ENCODE peak calls at places on chromosomes 16 and 17, in five cellular contexts. W is EL, M is thoracic aorta, C is kidney epithelial cell, J is GDM1. B is an unnamed sample.

GRCh38 chr16:2973081-2973480 is 3.9 kb downstream of the PAQR4 start:
- DNase-seq in W (no peak), M (no peak), C (no peak), J (no peak), B (no peak)

GRCh38 chr16:86513471-86514277 is 3.3 kb downstream of the FOXF1 start:
- DNase-seq in J (no peak), M (no peak), W (no peak), C (no peak), B (no peak)

GRCh38 chr17:16973760-16974540 is 2.0 kb upstream of the TNFRSF13B start:
- DNase-seq in W (no peak), M (no peak), C (no peak), J (no peak), B (no peak)

GRCh38 chr16:89248196-89249005 is 30.9 kb downstream of the ZNF778 start:
- DNase-seq in M (no peak), J (no peak), C (no peak), W (no peak), B (no peak)

GRCh38 chr16:72646615-72647014 is 401.3 kb downstream of the ZFHX3 start:
- DNase-seq in W (no peak), C (no peak), J (no peak), M (no peak), B (no peak)

GRCh38 chr16:592518-593306 is 2.8 kb downstream of the RAB40C start:
- DNase-seq in J (no peak), C (no peak), M (no peak), W (no peak), B (no peak)

GRCh38 chr16:75235721-75236193 is 15.7 kb downstream of the BCAR1 start:
- DNase-seq in M (no peak), W (no peak), C (no peak), J (no peak), B (no peak)

GRCh38 chr16:2206780-2207433 is 1.7 kb downstream of the MLST8 start:
- DNase-seq in C (no peak), M (no peak), J (no peak), W (no peak), B (no peak)

GRCh38 chr17:47877368-47878034 is 18.5 kb upstream of the SP2 start:
- DNase-seq in W (no peak), J (no peak), C (no peak), M (no peak), B (no peak)

GRCh38 chr16:8866118-8866883 is 2.5 kb downstream of the CARHSP1 start:
- DNase-seq in W (no peak), J (no peak), C (no peak), M (no peak), B (no peak)

GRCh38 chr17:38867179-38867994 is 2.5 kb upstream of the LASP1 start:
- DNase-seq in J (peak; percentile 37), C (no peak), M (no peak), W (peak; percentile 81), B (peak; percentile 80)

GRCh38 chr17:40779181-40779909 is 3.0 kb downstream of the KRT27 start:
- DNase-seq in M (no peak), C (no peak), W (no peak), J (no peak), B (no peak)

GRCh38 chr16:88035292-88035691 is 84.1 kb downstream of the BANP start:
- DNase-seq in C (no peak), M (no peak), W (no peak), J (no peak), B (no peak)

GRCh38 chr17:32946375-32947135 is 18.6 kb downstream of the TMEM98 start:
- DNase-seq in C (no peak), M (no peak), J (no peak), W (no peak), B (no peak)

GRCh38 chr17:17682293-17682736 is 1.1 kb downstream of the RAI1 start:
- DNase-seq in C (no peak), M (no peak), J (peak; percentile 28), W (peak; percentile 63), B (no peak)

GRCh38 chr17:987931-988330 is 8.4 kb upstream of the NXN start:
- DNase-seq in W (no peak), M (no peak), J (no peak), C (no peak), B (no peak)

GRCh38 chr16:22933173-22933572 is 119.2 kb downstream of the HS3ST2 start:
- DNase-seq in W (no peak), M (no peak), C (no peak), J (peak; percentile 26), B (no peak)

GRCh38 chr17:40696651-40697072 is 6.9 kb downstream of the KRT24 start:
- DNase-seq in C (no peak), M (no peak), W (no peak), J (no peak), B (no peak)

GRCh38 chr17:17676752-17677151 is 4.5 kb upstream of the RAI1 start:
- DNase-seq in M (no peak), W (no peak), J (no peak), C (no peak), B (no peak)

GRCh38 chr17:51721711-51722110 is 436.8 kb downstream of the CA10 start:
- DNase-seq in W (no peak), C (no peak), M (no peak), J (no peak), B (no peak)

GRCh38 chr17:2905269-2905668 is 109.0 kb downstream of the RAP1GAP2 start:
- DNase-seq in M (no peak), J (peak; percentile 51), W (no peak), C (no peak), B (no peak)

GRCh38 chr17:74775409-74776043 is 619 bp downstream of the NAT9 start:
- DNase-seq in C (no peak), J (no peak), M (no peak), W (no peak), B (no peak)

GRCh38 chr16:59698341-59698979 is 964.3 kb upstream of the GOT2 start:
- DNase-seq in M (no peak), W (peak; percentile 64), C (no peak), J (no peak), B (no peak)

GRCh38 chr17:37671028-37671812 is 28.0 kb upstream of the DDX52 start:
- DNase-seq in J (no peak), W (no peak), M (no peak), C (no peak), B (no peak)

GRCh38 chr17:68539536-68540469 is 27.6 kb downstream of the PRKAR1A start:
- DNase-seq in W (peak; percentile 10), J (no peak), C (no peak), M (no peak), B (no peak)

GRCh38 chr17:14294876-14295275 is 6.0 kb upstream of the HS3ST3B1 start:
- DNase-seq in M (no peak), J (no peak), W (no peak), C (no peak), B (no peak)

GRCh38 chr17:71438631-71439146 is 682.1 kb upstream of the SOX9 start:
- DNase-seq in C (peak; percentile 98), J (no peak), M (no peak), W (peak; percentile 98), B (no peak)

GRCh38 chr17:29131814-29132682 is 48.1 kb downstream of the MYO18A start:
- DNase-seq in C (no peak), W (peak; percentile 94), J (no peak), M (peak; percentile 52), B (no peak)

GRCh38 chr17:77546772-77547201 is 406.0 kb downstream of the SEC14L1 start:
- DNase-seq in M (no peak), W (no peak), J (no peak), C (no peak), B (no peak)

GRCh38 chr17:43820759-43821158 is 12.2 kb downstream of the MPP3 start:
- DNase-seq in C (no peak), J (no peak), M (no peak), W (no peak), B (no peak)

GRCh38 chr17:42866631-42867575 is 15.9 kb downstream of the AOC3 start:
- DNase-seq in M (no peak), J (no peak), C (no peak), W (no peak), B (no peak)

GRCh38 chr16:3461120-3461519 is 17.6 kb downstream of the NAA60 start:
- DNase-seq in M (no peak), W (no peak), J (peak; percentile 9), C (no peak), B (no peak)

GRCh38 chr16:88505405-88506082 is 52.5 kb downstream of the ZFPM1 start:
- DNase-seq in C (no peak), J (no peak), W (peak; percentile 10), M (no peak), B (no peak)

GRCh38 chr17:66749217-66749832 is 85.6 kb upstream of the CACNG5 start:
- DNase-seq in W (no peak), C (no peak), J (no peak), M (no peak), B (no peak)

GRCh38 chr16:29899516-29900101 is at the start of gene SEZ6L2:
- DNase-seq in J (no peak), M (no peak), W (peak; percentile 95), C (peak; percentile 85), B (no peak)

GRCh38 chr17:8997994-8998628 is 23.2 kb upstream of the NTN1 start:
- DNase-seq in C (no peak), W (peak; percentile 61), J (peak; percentile 10), M (no peak), B (no peak)

GRCh38 chr17:2796164-2797140 is at the start of gene RAP1GAP2:
- DNase-seq in J (peak; percentile 94), W (no peak), C (no peak), M (no peak), B (no peak)

GRCh38 chr17:50564916-50565315 is 4.4 kb downstream of the CACNA1G start:
- DNase-seq in M (peak; percentile 61), W (peak; percentile 57), J (no peak), C (no peak), B (no peak)

B was measured in NCI-H2081 treated with DMSO at 0.1 percent for 48 hours.